ENCODE peak calls at places on chromosome 6, in eight cellular contexts. U is left ventricle myocardium inferior; V is WTC11; H is left lobe of liver; A is NCI-H2171 treated with DMSO at 0.1 percent for 48 hours; T is activated T-cell treated with anti-CD3 and anti-CD28 coated beads, Interleukin-2, amount 50 U/mL, for 72 hours; Q is stimulated activated naive CD8-positive, alpha-beta T cell treated with anti-CD3 and anti-CD28 coated beads, Interleukin-15, Interleukin-2, amounts not matched to agents 100 U/mL and 50 U/mL, for 24 hours; C is tibial artery. P is an unnamed sample.

GRCh38 chr6:38187688-38188590 is 368.4 kb downstream of the ZFAND3 start:
- DNase-seq in V (no peak), Q (no peak), A (peak), H (peak), U (no peak), T (no peak), C (no peak), P (no peak)

GRCh38 chr6:31660224-31660997 is at the start of gene C6orf47:
- DNase-seq in C (peak), A (peak), U (peak), H (peak), T (peak), V (peak), Q (peak), P (peak)

GRCh38 chr6:116611020-116611419 is 5.3 kb upstream of the RSPH4A start:
- DNase-seq in H (no peak), Q (no peak), U (no peak), C (no peak), V (no peak), T (no peak), A (no peak), P (no peak)

GRCh38 chr6:45655630-45656422 is 278.1 kb upstream of the SUPT3H start:
- DNase-seq in T (no peak), C (no peak), Q (no peak), A (no peak), H (no peak), V (no peak), U (no peak), P (no peak)

GRCh38 chr6:16760536-16761468 is at the start of gene ATXN1:
- DNase-seq in U (peak), A (no peak), T (peak), V (peak), C (peak), Q (peak), H (peak), P (peak)

GRCh38 chr6:136011475-136011874 is 160.0 kb downstream of the PDE7B start:
- DNase-seq in C (no peak), H (no peak), U (no peak), Q (no peak), A (no peak), T (no peak), V (no peak), P (no peak)

GRCh38 chr6:117655380-117655779 is 19.9 kb upstream of the NUS1 start:
- DNase-seq in T (no peak), U (no peak), A (no peak), H (no peak), Q (no peak), V (no peak), C (no peak), P (no peak)

GRCh38 chr6:110421749-110422443 is 6.5 kb upstream of the DDO start:
- DNase-seq in H (no peak), V (no peak), Q (no peak), U (no peak), C (no peak), A (no peak), T (no peak), P (no peak)

GRCh38 chr6:99219788-99220187 is 129.7 kb downstream of the FAXC start:
- DNase-seq in A (no peak), V (peak), H (no peak), T (no peak), C (no peak), Q (no peak), U (no peak), P (no peak)

GRCh38 chr6:11462742-11463414 is 74.7 kb upstream of the TMEM170B start:
- DNase-seq in U (no peak), V (no peak), Q (no peak), C (no peak), A (no peak), T (no peak), H (no peak), P (no peak)

GRCh38 chr6:144415835-144416237 is 130.7 kb downstream of the UTRN start:
- DNase-seq in U (no peak), A (no peak), C (no peak), T (no peak), V (no peak), Q (no peak), H (no peak), P (no peak)